ENCODE peak calls at places on chromosomes 5 and 9, in nine cellular contexts. R, Q, A, Y, I, T, L, F and Z are unnamed samples.

GRCh38 chr9:81685763-81686613 is 3.4 kb downstream of the TLE1 start:
- DNase-seq in R (peak; percentile 55), Q (peak; percentile 42), A (no peak), Y (peak; percentile 73), I (peak; percentile 56), T (no peak), L (no peak), F (no peak), Z (peak; percentile 29)

GRCh38 chr5:16809816-16810502 is 126.1 kb downstream of the MYO10 start:
- DNase-seq in R (no peak), Q (peak; percentile 49), A (no peak), Y (peak; percentile 94), I (peak; percentile 88), T (peak; percentile 51), L (no peak), F (peak; percentile 32), Z (no peak)

GRCh38 chr9:129125478-129125877 is 14.3 kb downstream of the PTPA start:
- DNase-seq in R (no peak), Q (peak; percentile 99), A (no peak), Y (peak; percentile 78), I (peak; percentile 95), T (peak; percentile 84), L (no peak), F (no peak), Z (no peak)

GRCh38 chr5:57396701-57397100 is 85.9 kb downstream of the ACTBL2 start:
- DNase-seq in R (no peak), Q (no peak), A (no peak), Y (no peak), I (no peak), T (no peak), L (no peak), F (no peak), Z (no peak)

GRCh38 chr5:145925353-145925752 is 11.0 kb upstream of the SH3RF2 start:
- DNase-seq in R (peak; percentile 80), Q (peak; percentile 79), A (no peak), Y (peak; percentile 98), I (peak; percentile 82), T (peak; percentile 84), L (no peak), F (no peak), Z (no peak)

GRCh38 chr5:134582941-134583340 is 49.7 kb downstream of the SAR1B start:
- DNase-seq in R (no peak), Q (no peak), A (no peak), Y (no peak), I (no peak), T (no peak), L (no peak), F (no peak), Z (no peak)

GRCh38 chr9:116288658-116289057 is 135.1 kb downstream of the PAPPA start:
- DNase-seq in R (no peak), Q (peak; percentile 100), A (no peak), Y (peak; percentile 98), I (peak; percentile 97), T (peak; percentile 98), L (no peak), F (no peak), Z (no peak)

GRCh38 chr9:95507456-95508241 is 9.1 kb downstream of the PTCH1 start:
- DNase-seq in R (peak; percentile 76), Q (peak; percentile 62), A (peak; percentile 83), Y (peak; percentile 67), I (peak; percentile 79), T (peak; percentile 36), L (peak; percentile 64), F (peak; percentile 42), Z (peak; percentile 57)

GRCh38 chr5:147458581-147458980 is 51.3 kb downstream of the DPYSL3 start:
- DNase-seq in R (no peak), Q (no peak), A (no peak), Y (no peak), I (no peak), T (no peak), L (no peak), F (no peak), Z (no peak)

GRCh38 chr9:7216004-7216821 is 458.4 kb downstream of the KDM4C start:
- DNase-seq in R (no peak), Q (peak; percentile 81), A (no peak), Y (peak; percentile 75), I (peak; percentile 27), T (peak; percentile 28), L (no peak), F (no peak), Z (no peak)

GRCh38 chr5:112878760-112879159 is 17.7 kb downstream of the SRP19 start:
- DNase-seq in R (peak; percentile 10), Q (no peak), A (no peak), Y (no peak), I (peak; percentile 22), T (no peak), L (peak; percentile 14), F (no peak), Z (peak; percentile 69)

GRCh38 chr5:91328743-91329142 is 54.4 kb downstream of the ARRDC3 start:
- DNase-seq in R (no peak), Q (no peak), A (no peak), Y (no peak), I (no peak), T (no peak), L (no peak), F (no peak), Z (no peak)

GRCh38 chr9:20701058-20701457 is 17.0 kb downstream of the FOCAD start:
- DNase-seq in R (peak; percentile 94), Q (no peak), A (no peak), Y (no peak), I (peak; percentile 15), T (no peak), L (no peak), F (no peak), Z (no peak)

GRCh38 chr5:178454821-178455479 is 135.2 kb downstream of the COL23A1 start:
- DNase-seq in R (no peak), Q (no peak), A (no peak), Y (no peak), I (no peak), T (no peak), L (no peak), F (no peak), Z (no peak)

GRCh38 chr9:97636903-97637302 is 3.3 kb downstream of the NCBP1 start:
- DNase-seq in R (no peak), Q (no peak), A (no peak), Y (no peak), I (no peak), T (no peak), L (no peak), F (no peak), Z (no peak)
- H3K4me3 ChIP-seq in R (no peak overlapping the region), Q (no peak overlapping the region), A (no peak overlapping the region), Y (no peak overlapping the region), I (no peak overlapping the region), T (no peak overlapping the region), L (no peak overlapping the region), F (no peak overlapping the region), Z (no peak overlapping the region)

DNA sequence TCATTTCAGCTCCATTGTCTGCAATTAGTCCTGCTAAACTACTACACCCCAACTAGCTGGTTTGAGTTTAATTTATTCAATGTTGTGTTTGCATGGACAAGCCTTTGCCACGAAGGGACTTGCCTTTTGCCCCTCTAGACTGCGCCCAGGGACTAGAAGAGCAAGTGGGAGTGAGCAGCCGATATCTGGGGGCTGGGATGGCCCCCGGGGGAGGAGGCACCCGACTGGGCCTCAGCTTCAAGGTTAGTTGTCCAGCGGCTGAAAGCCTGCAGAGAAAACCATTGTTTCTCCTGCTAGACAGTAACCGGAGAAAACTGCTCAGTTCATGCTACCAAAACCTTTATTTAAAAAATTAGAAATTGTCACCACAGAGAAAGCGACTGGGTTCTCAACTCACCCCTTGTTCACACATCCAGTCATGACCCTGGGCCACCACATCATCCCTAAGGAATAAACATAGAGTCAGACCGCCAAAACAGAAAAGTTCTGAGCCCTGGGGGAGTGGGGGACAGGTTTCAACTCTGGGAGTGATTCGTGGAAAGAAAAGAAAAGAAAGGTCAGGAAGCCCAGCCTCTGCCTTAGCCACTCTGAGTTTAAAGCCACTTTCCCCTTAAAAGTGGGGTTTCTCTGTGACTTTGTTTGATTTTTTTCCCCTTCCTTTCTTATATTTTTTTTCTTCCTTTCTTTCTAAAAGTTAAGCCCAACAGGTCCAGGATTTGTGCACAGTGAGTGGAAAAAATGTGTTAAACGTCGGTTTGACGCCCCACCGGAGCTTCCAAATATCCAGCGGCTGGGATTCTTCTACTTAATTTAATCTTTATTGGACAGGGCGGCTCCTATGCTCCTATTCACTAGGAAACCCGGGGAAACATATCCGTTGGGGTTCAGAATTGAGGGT is 6.7 kb downstream of the NR2F1-AS1 start:
- DNase-seq in R (no peak), Q (no peak), A (no peak), Y (no peak), I (peak; percentile 56), T (no peak), L (no peak), F (no peak), Z (no peak)
- H3K4me3 ChIP-seq in R (no peak overlapping the region), Q (no peak overlapping the region), A (no peak overlapping the region), Y (no peak overlapping the region), I (peak overlapping the region; percentile 10), T (no peak overlapping the region), L (no peak overlapping the region), F (no peak overlapping the region), Z (no peak overlapping the region)

GRCh38 chr5:102762095-102762534 is 7.0 kb downstream of the PAM start:
- DNase-seq in R (peak; percentile 34), Q (peak; percentile 67), A (no peak), Y (peak; percentile 74), I (peak; percentile 53), T (peak; percentile 40), L (no peak), F (no peak), Z (no peak)

GRCh38 chr5:102759700-102760099 is 4.6 kb downstream of the PAM start:
- DNase-seq in R (no peak), Q (no peak), A (no peak), Y (no peak), I (no peak), T (no peak), L (no peak), F (no peak), Z (no peak)

GRCh38 chr5:102758576-102758975 is 3.5 kb downstream of the PAM start:
- DNase-seq in R (no peak), Q (peak; percentile 61), A (no peak), Y (peak; percentile 63), I (peak; percentile 56), T (no peak), L (no peak), F (no peak), Z (no peak)

GRCh38 chr5:102760815-102761214 is 5.7 kb downstream of the PAM start:
- DNase-seq in R (peak; percentile 18), Q (peak; percentile 38), A (no peak), Y (peak; percentile 77), I (peak; percentile 43), T (no peak), L (no peak), F (no peak), Z (no peak)

DNA sequence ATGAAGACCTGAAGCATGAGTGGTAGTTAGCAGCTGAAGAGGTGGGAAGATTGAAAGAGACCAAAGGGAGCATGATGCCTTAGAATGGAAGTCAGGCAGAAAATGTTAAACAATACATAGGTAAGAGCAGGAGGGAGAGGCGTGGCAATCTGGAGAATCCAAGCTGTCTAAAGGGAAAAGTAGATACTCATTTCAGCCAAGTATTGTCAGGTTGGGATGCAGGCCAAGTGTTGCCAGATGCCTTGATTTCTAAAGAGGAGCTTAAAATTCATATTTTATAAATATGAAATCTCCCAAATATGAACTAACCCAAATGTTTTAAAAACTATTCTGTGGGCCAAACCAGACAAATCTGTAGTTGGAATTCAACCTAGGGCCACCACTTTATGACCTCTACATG is 4.2 kb downstream of the PAM start:
- DNase-seq in R (no peak), Q (no peak), A (no peak), Y (no peak), I (no peak), T (no peak), L (no peak), F (no peak), Z (no peak)
- H3K4me3 ChIP-seq in R (no peak overlapping the region), Q (no peak overlapping the region), A (no peak overlapping the region), Y (no peak overlapping the region), I (no peak overlapping the region), T (no peak overlapping the region), L (no peak overlapping the region), F (no peak overlapping the region), Z (no peak overlapping the region)

GRCh38 chr5:1167728-1168709 is 33.4 kb upstream of the SLC6A19 start:
- DNase-seq in R (peak; percentile 56), Q (peak; percentile 65), A (peak; percentile 81), Y (peak; percentile 75), I (peak; percentile 47), T (peak; percentile 15), L (peak; percentile 74), F (peak; percentile 56), Z (peak; percentile 73)
- H3K4me3 ChIP-seq in R (no peak overlapping the region), Q (no peak overlapping the region), A (no peak overlapping the region), Y (peak overlapping the region; percentile 18), I (no peak overlapping the region), T (peak overlapping the region; percentile 22), L (no peak overlapping the region), F (peak overlapping the region; percentile 4), Z (no peak overlapping the region)